ENCODE peak calls at places on chromosomes 6 and 20, in seven cellular contexts. B is HepG2, E is mammary epithelial cell, Y is PC-3, Q is GM23338, P is endothelial cell of umbilical vein, O is neural progenitor cell. R is an unnamed sample.

GRCh38 chr6:7157752-7158616 is 50.2 kb downstream of the RREB1 start:
- DNase-seq in E (no peak), O (no peak), Y (no peak), Q (peak), B (no peak), P (no peak), R (no peak)

GRCh38 chr6:7777062-7777461 is 51.2 kb downstream of the BMP6 start:
- DNase-seq in P (no peak), O (no peak), Q (no peak), E (no peak), B (peak), Y (no peak), R (no peak)

GRCh38 chr6:89208551-89208950 is 8.6 kb downstream of the GABRR1 start:
- DNase-seq in Y (no peak), P (no peak), E (no peak), B (no peak), O (no peak), Q (no peak), R (no peak)

GRCh38 chr20:23399568-23400241 is 21.6 kb downstream of the NAPB start:
- DNase-seq in O (no peak), B (no peak), Y (peak), Q (no peak), E (peak), P (no peak), R (no peak)

GRCh38 chr6:7675353-7675945 is 50.5 kb upstream of the BMP6 start:
- DNase-seq in Y (no peak), E (no peak), Q (no peak), O (no peak), B (no peak), P (no peak), R (no peak)

GRCh38 chr6:75081920-75082319 is 123.9 kb downstream of the COL12A1 start:
- DNase-seq in Y (no peak), P (no peak), B (no peak), Q (no peak), E (no peak), O (no peak), R (no peak)

GRCh38 chr6:119181046-119181445 is 102.6 kb upstream of the FAM184A start:
- DNase-seq in O (no peak), B (no peak), Y (no peak), Q (no peak), P (no peak), E (no peak), R (no peak)

GRCh38 chr6:37365791-37366190 is 12.0 kb downstream of the RNF8 start:
- DNase-seq in B (peak), O (no peak), Y (peak), Q (peak), E (no peak), P (peak), R (no peak)

GRCh38 chr6:168428052-168428829 is 12.7 kb upstream of the SMOC2 start:
- DNase-seq in B (no peak), Q (no peak), O (peak), Y (no peak), P (no peak), E (no peak), R (no peak)

GRCh38 chr6:98831057-98832031 is 3.0 kb upstream of the POU3F2 start:
- DNase-seq in Y (no peak), Q (peak), O (peak), P (no peak), B (no peak), E (no peak), R (no peak)

GRCh38 chr20:45783656-45784294 is 7.9 kb downstream of the WFDC3 start:
- DNase-seq in P (no peak), E (peak), O (no peak), B (no peak), Y (peak), Q (no peak), R (no peak)

GRCh38 chr20:38731738-38732113 is 7.4 kb downstream of the SLC32A1 start:
- DNase-seq in Q (no peak), E (no peak), B (no peak), O (no peak), P (no peak), Y (no peak), R (no peak)

GRCh38 chr6:83252717-83253116 is 59.6 kb downstream of the RWDD2A start:
- DNase-seq in Y (peak), B (no peak), O (no peak), P (peak), Q (peak), E (peak), R (no peak)

GRCh38 chr20:48709744-48710143 is 118.1 kb downstream of the PREX1 start:
- DNase-seq in Q (no peak), E (no peak), P (no peak), B (no peak), Y (no peak), O (no peak), R (no peak)

GRCh38 chr6:10369896-10370295 is 45.0 kb downstream of the TFAP2A start:
- DNase-seq in B (no peak), E (peak), O (no peak), P (no peak), Q (no peak), Y (peak), R (no peak)

GRCh38 chr6:38773338-38773737 is 58.2 kb downstream of the DNAH8 start:
- DNase-seq in O (peak), E (peak), Y (peak), P (peak), B (peak), Q (peak), R (peak)

GRCh38 chr20:4795394-4795793 is 73.7 kb downstream of the PRND start:
- DNase-seq in Y (peak), E (peak), O (no peak), B (peak), P (peak), Q (peak), R (peak)

GRCh38 chr6:3075522-3076113 is 7.3 kb downstream of the RIPK1 start:
- DNase-seq in P (peak), O (no peak), B (peak), E (no peak), Q (peak), Y (peak), R (no peak)

GRCh38 chr6:99846021-99846420 is 148.0 kb downstream of the MCHR2 start:
- DNase-seq in P (no peak), Q (peak), E (no peak), Y (no peak), B (no peak), O (no peak), R (no peak)

GRCh38 chr6:77638129-77638830 is 14.6 kb upstream of the MEI4 start:
- DNase-seq in P (no peak), Q (no peak), E (no peak), B (no peak), O (no peak), Y (no peak), R (no peak)

GRCh38 chr6:106025655-106026054 is 60.5 kb upstream of the PRDM1 start:
- DNase-seq in Y (no peak), P (no peak), E (peak), Q (no peak), O (no peak), B (no peak), R (no peak)

GRCh38 chr6:72042088-72042487 is 155.7 kb downstream of the RIMS1 start:
- DNase-seq in B (no peak), Y (peak), E (no peak), P (no peak), Q (no peak), O (peak), R (no peak)

GRCh38 chr6:42450314-42451145 is 1.2 kb downstream of the TRERF1 start:
- DNase-seq in Y (peak), B (no peak), E (no peak), Q (peak), O (peak), P (no peak), R (no peak)

GRCh38 chr6:157442296-157442695 is 61.3 kb downstream of the ZDHHC14 start:
- DNase-seq in O (no peak), P (no peak), Y (no peak), E (no peak), B (no peak), Q (no peak), R (no peak)

GRCh38 chr6:149094934-149095341 is 222.6 kb upstream of the TAB2 start:
- DNase-seq in Y (no peak), B (no peak), P (no peak), O (no peak), E (no peak), Q (no peak), R (no peak)

GRCh38 chr6:80690611-80691090 is 584.2 kb downstream of the BCKDHB start:
- DNase-seq in O (no peak), E (no peak), Q (no peak), Y (no peak), B (no peak), P (no peak), R (no peak)

GRCh38 chr6:54244430-54244829 is 63.8 kb upstream of the TINAG start:
- DNase-seq in B (peak), O (peak), Y (peak), Q (peak), P (peak), E (peak), R (peak)

GRCh38 chr6:144423167-144423566 is 138.0 kb downstream of the UTRN start:
- DNase-seq in E (no peak), B (no peak), Y (no peak), P (no peak), Q (peak), O (peak), R (no peak)

GRCh38 chr6:39855356-39855995 is 63.3 kb downstream of the DAAM2 start:
- DNase-seq in B (no peak), E (no peak), P (no peak), Q (no peak), O (no peak), Y (no peak), R (no peak)

GRCh38 chr6:155248021-155249001 is 15.5 kb upstream of the CLDN20 start:
- DNase-seq in Y (peak), E (peak), Q (peak), B (peak), O (peak), P (peak), R (peak)

GRCh38 chr6:163608060-163608752 is 193.7 kb downstream of the QKI start:
- DNase-seq in Y (no peak), Q (no peak), B (no peak), P (no peak), O (no peak), E (no peak), R (no peak)

GRCh38 chr6:106823732-106824351 is 150.7 kb downstream of the CD24 start:
- DNase-seq in Q (peak), P (no peak), B (no peak), E (no peak), O (no peak), Y (no peak), R (no peak)

GRCh38 chr6:136873733-136874132 is 48.4 kb upstream of the SLC35D3 start:
- DNase-seq in O (no peak), P (peak), Q (no peak), E (no peak), B (no peak), Y (no peak), R (peak)

GRCh38 chr6:26240981-26241770 is 123.8 kb upstream of the BTN3A2 start:
- DNase-seq in E (peak), O (peak), P (peak), Y (no peak), B (no peak), Q (peak), R (no peak)

GRCh38 chr6:108113557-108114519 is 39.3 kb upstream of the OSTM1 start:
- DNase-seq in E (peak), Y (peak), Q (peak), O (peak), P (peak), B (peak), R (peak)
- TF ChIP-seq EZH2 in E (no peak), Y (no peak), Q (peak), O (peak), P (peak), B (no peak), R (no peak)

DNA sequence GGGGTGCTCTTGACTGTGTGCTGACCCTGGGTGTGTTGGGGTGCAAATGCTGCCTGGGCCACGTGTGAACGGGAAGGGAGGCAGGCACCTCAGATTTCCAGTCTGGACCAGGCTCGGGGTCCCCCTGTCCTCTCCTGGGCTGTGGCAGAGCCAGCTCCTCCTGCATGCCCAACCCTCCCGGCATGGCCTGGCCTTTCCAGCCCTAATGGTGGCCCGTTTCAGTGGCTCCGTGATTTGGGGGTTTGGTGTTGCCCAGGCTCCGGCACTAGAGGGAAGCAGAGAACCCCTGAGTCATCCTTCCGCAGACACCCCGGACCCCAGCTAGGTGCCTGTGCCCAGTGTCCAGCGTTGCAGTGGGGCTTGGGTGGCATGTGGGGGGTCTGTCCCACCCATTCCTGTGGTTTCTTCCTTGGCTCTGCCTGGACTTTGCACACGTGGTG is 9.1 kb downstream of the RBM38 start:
- DNase-seq in P (no peak), O (no peak), Q (no peak), B (no peak), E (no peak), Y (no peak), R (no peak)
- H3K4me2 ChIP-seq in P (no peak), O (no peak), Q (no peak), B (no peak), E (no peak), Y (no peak), R (no peak)

GRCh38 chr6:166166314-166167257 is 1.1 kb downstream of the TBXT start:
- DNase-seq in P (no peak), Q (peak), Y (no peak), O (peak), B (no peak), E (no peak), R (no peak)
- TF ChIP-seq EZH2 in P (peak), Q (peak), Y (no peak), O (peak), B (peak), E (peak), R (no peak)

DNA sequence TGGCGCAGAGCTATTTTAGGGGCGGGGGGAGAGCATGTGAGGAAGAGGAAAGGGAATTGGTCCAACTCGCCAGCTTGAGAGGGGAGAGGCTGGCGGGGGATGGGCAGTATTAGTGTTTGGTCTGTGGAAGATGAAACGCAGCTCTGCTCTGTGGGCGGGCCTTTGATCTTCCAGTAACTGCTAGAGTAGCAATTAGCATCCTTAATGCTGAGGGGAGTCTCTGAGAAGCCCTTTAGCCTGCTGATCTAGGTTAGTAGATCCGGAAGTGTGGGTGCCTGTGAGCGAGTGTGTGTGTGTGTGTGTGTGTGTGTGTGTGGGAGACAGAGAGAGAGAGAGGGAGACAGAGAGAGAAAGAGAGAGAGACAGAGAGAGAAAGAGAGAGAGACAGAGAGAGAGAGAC is 117.2 kb upstream of the BACH2 start:
- DNase-seq in O (peak), Y (no peak), P (no peak), E (no peak), Q (peak), B (no peak), R (no peak)
- H3K4me2 ChIP-seq in O (peak), Y (no peak), P (no peak), E (peak), Q (peak), B (no peak), R (no peak)